ENCODE peak calls at places on chromosomes 13 and 19, in four cellular contexts. B is Karpas-422, Y is heart left ventricle, E is neuronal stem cell. O is an unnamed sample.

GRCh38 chr19:294819-295686 is 3.9 kb upstream of the PLPP2 start:
- DNase-seq in Y (no peak), B (peak; percentile 61), E (no peak), O (no peak)

GRCh38 chr13:48501705-48502104 is 31.2 kb downstream of the RCBTB2 start:
- DNase-seq in B (peak; percentile 58), E (no peak), Y (no peak), O (no peak)

GRCh38 chr13:75635101-75635620 is 969 bp upstream of the LMO7 start:
- DNase-seq in B (no peak), E (no peak), Y (no peak), O (no peak)

GRCh38 chr19:7550987-7551761 is 15.7 kb downstream of the PNPLA6 start:
- DNase-seq in Y (peak; percentile 81), B (peak; percentile 63), E (peak; percentile 90), O (peak; percentile 92)

GRCh38 chr19:31555634-31556215 is 206.5 kb upstream of the TSHZ3 start:
- DNase-seq in E (no peak), Y (no peak), B (no peak), O (no peak)

GRCh38 chr13:79867248-79867647 is 386.3 kb downstream of the NDFIP2 start:
- DNase-seq in B (no peak), E (no peak), Y (no peak), O (no peak)

GRCh38 chr19:36151144-36152051 is 849 bp downstream of the COX7A1 start:
- DNase-seq in E (no peak), B (no peak), Y (peak; percentile 76), O (peak; percentile 88)

GRCh38 chr13:92849381-92849780 is 377.2 kb upstream of the GPC6 start:
- DNase-seq in E (no peak), B (no peak), Y (no peak), O (no peak)

GRCh38 chr19:2540646-2541454 is 64.9 kb downstream of the GADD45B start:
- DNase-seq in E (peak; percentile 93), B (no peak), Y (peak; percentile 94), O (peak; percentile 97)

GRCh38 chr13:48108106-48108505 is 13.2 kb upstream of the MED4 start:
- DNase-seq in E (no peak), Y (no peak), B (no peak), O (no peak)

GRCh38 chr19:52991484-52991883 is 22.2 kb upstream of the ERVV-1 start:
- DNase-seq in B (no peak), E (no peak), Y (no peak), O (no peak)

GRCh38 chr13:19169991-19170390 is 11.6 kb downstream of the TUBA3C start:
- DNase-seq in Y (no peak), E (no peak), B (no peak), O (peak; percentile 39)

GRCh38 chr13:48291730-48292129 is 11.8 kb upstream of the RB1 start:
- DNase-seq in B (no peak), E (no peak), Y (no peak), O (no peak)

GRCh38 chr13:79533781-79534400 is 52.9 kb downstream of the NDFIP2 start:
- DNase-seq in B (peak; percentile 25), Y (no peak), E (no peak), O (no peak)

GRCh38 chr13:22082437-22083100 is 411.7 kb downstream of the FGF9 start:
- DNase-seq in E (no peak), Y (no peak), B (no peak), O (no peak)

GRCh38 chr19:41341669-41342490 is 11.8 kb downstream of the TGFB1 start:
- DNase-seq in B (no peak), Y (no peak), E (no peak), O (no peak)

GRCh38 chr13:111280666-111281577 is 39.5 kb upstream of the TEX29 start:
- DNase-seq in E (no peak), Y (no peak), B (no peak), O (no peak)

GRCh38 chr13:51923983-51924539 is 62.3 kb downstream of the CCDC70 start:
- DNase-seq in Y (no peak), B (no peak), E (no peak), O (no peak)

GRCh38 chr13:85619321-85619720 is 179.9 kb downstream of the SLITRK6 start:
- DNase-seq in E (no peak), Y (no peak), B (no peak), O (no peak)

GRCh38 chr13:65595881-65596280 is 1634.3 kb downstream of the PCDH9 start:
- DNase-seq in B (no peak), E (no peak), Y (no peak), O (no peak)

GRCh38 chr13:24684600-24684998 is 4.4 kb downstream of the ATP12A start:
- DNase-seq in Y (no peak), E (no peak), B (no peak), O (no peak)

GRCh38 chr13:26390203-26390602 is 136.3 kb downstream of the CDK8 start:
- DNase-seq in E (no peak), B (no peak), Y (no peak), O (no peak)

GRCh38 chr13:73608731-73609485 is 525.3 kb downstream of the KLF12 start:
- DNase-seq in B (no peak), E (no peak), Y (no peak), O (no peak)

GRCh38 chr19:45175663-45176345 is 2.2 kb downstream of the TRAPPC6A start:
- DNase-seq in Y (no peak), E (no peak), B (no peak), O (no peak)

GRCh38 chr13:107712145-107712544 is 503.2 kb downstream of the LIG4 start:
- DNase-seq in Y (no peak), E (no peak), B (no peak), O (no peak)

GRCh38 chr13:27953671-27954405 is 15.3 kb downstream of the CDX2 start:
- DNase-seq in B (peak; percentile 90), E (peak; percentile 89), Y (peak; percentile 77), O (peak; percentile 91)

GRCh38 chr19:56118666-56119584 is 2.2 kb downstream of the ZNF787 start:
- DNase-seq in B (no peak), E (no peak), Y (no peak), O (peak; percentile 45)

GRCh38 chr13:33272531-33273124 is 12.9 kb downstream of the STARD13 start:
- DNase-seq in Y (no peak), B (no peak), E (no peak), O (no peak)

GRCh38 chr13:19791953-19792537 is 9.3 kb upstream of the PSPC1 start:
- DNase-seq in E (no peak), Y (no peak), B (no peak), O (peak; percentile 2)

GRCh38 chr13:72198042-72198441 is 331.0 kb upstream of the DACH1 start:
- DNase-seq in E (no peak), B (no peak), Y (no peak), O (no peak)
- H3K4me1 ChIP-seq in E (peaks cover 9% of the 10 kb centered on the region), B (no peaks in the 10 kb centered on the region), Y (no peaks in the 10 kb centered on the region), O (no peaks in the 10 kb centered on the region)

GRCh38 chr13:45162194-45162593 is 38.7 kb downstream of the KCTD4 start:
- DNase-seq in Y (no peak), B (no peak), E (no peak), O (no peak)

GRCh38 chr13:45162821-45163220 is 38.0 kb downstream of the KCTD4 start:
- DNase-seq in Y (no peak), B (no peak), E (no peak), O (no peak)

GRCh38 chr13:45166858-45167257 is 34.0 kb downstream of the KCTD4 start:
- DNase-seq in E (no peak), B (no peak), Y (no peak), O (no peak)

GRCh38 chr13:45168555-45168930 is 32.3 kb downstream of the KCTD4 start:
- DNase-seq in E (no peak), B (no peak), Y (no peak), O (no peak)

DNA sequence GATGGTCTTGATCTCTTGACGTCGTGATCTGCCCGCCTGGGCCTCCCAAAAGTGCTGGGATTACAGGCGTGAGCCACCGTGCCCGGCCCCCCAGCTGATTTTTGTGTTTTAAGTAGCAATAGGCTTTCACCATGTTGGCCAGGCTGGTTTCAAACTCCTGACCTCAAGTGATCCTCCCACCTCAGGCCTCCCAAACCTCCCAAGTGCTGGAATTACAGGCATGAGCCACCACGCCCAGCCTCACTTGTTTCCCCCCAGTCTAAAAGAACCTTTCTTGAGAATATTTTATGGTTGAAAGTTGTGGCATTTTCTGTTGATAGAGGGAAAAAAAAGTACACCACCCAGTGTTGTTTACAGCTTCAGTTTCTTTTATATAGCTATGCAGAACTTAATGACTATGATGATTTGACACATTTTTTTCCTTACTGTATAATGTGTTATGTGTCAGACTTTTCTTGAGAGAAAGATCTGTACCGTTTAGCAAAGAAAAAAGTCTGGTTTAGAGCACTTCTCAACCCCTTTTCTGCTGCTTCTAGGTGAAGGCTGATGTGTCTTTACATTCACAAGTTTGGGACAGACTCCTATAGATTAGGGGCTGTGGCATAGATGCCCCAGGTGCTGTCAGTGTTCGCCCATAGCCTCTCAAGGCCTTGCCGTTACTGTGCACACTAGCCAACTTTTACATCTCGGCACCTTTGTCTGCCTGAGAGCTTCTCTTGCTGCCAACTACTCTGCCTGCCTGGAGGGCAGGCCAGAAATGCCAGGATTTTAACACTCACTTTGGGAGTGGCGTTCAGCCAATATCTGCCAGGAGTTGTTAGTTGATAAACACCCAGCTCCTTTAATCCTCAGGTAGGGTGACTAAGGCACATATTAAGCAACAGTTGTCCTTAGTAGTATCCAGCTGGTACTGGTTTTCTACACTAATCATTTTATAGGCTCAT is 33.0 kb downstream of the KCTD4 start:
- DNase-seq in Y (peak; percentile 68), E (no peak), B (no peak), O (no peak)
- H3K27ac ChIP-seq in Y (no peak overlapping the region), E (no peak overlapping the region), B (no peak overlapping the region), O (peak overlapping the region; percentile 3)

DNA sequence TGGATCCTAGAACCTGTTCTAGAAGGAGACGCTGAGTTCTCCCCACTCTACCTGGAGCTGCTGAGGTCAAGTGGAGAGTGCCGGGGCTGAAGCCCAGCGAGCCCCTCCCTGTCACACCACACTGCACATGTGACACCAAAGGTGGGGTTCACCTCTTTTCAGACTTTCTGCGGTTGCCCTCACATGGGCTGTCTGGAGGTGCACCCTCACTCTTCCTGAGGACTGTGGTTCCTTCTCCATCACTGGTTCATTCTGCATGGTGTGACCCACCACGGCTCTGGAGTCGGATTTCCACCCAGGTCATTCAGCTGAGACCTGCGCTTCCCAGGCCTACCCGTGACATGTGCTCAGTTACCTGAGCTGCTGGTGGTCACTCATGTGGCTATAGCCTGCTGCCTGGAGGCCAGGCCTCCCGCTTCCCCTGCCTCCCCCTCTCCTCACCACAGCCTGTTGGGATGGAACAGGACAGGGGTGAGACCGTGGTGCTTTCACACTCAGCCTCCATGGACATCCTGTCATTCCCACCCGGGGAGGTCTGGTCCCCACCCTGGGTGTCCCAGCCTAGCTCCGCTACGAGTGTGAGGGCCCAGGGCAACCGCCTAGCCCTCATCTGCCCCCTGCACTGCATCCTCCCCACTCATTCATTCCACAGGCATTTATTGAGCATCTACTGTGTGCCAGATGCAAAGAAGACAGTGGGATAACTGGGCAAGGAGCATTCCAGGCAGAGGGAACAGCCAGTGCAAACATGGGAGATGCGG is 605 bp upstream of the A1BG start:
- DNase-seq in E (no peak), Y (no peak), B (no peak), O (peak; percentile 53)
- H3K36me3 ChIP-seq in E (peaks cover 24% of the 10 kb centered on the region), Y (no peaks in the 10 kb centered on the region), B (no peaks in the 10 kb centered on the region), O (no peaks in the 10 kb centered on the region)

GRCh38 chr19:10885241-10886169 is 14.2 kb downstream of the CARM1 start:
- DNase-seq in E (no peak), B (no peak), Y (no peak), O (no peak)
- H3K4me1 ChIP-seq in E (peaks cover 59% of the 10 kb centered on the region), B (peaks cover 56% of the 10 kb centered on the region), Y (peaks cover 36% of the 10 kb centered on the region), O (peaks cover 5% of the 10 kb centered on the region)

O was measured in kidney.